ENCODE peak calls at places on chromosomes 11 and 22, in five cellular contexts. L, J, E, A and U are unnamed samples.

GRCh38 chr11:65743928-65744698 is 23.5 kb upstream of the RNASEH2C start:
- DNase-seq in L (no peak), J (no peak), E (no peak), A (no peak), U (peak)

GRCh38 chr11:67370351-67371076 is 2.9 kb downstream of the CLCF1 start:
- DNase-seq in L (no peak), J (no peak), E (no peak), A (no peak), U (no peak)

GRCh38 chr22:38414009-38414395 is 41.0 kb downstream of the KCNJ4 start:
- DNase-seq in L (no peak), J (no peak), E (peak), A (no peak), U (no peak)

GRCh38 chr11:121524233-121524631 is 71.5 kb upstream of the SORL1-AS1 start:
- DNase-seq in L (no peak), J (no peak), E (no peak), A (no peak), U (no peak)

GRCh38 chr11:12137005-12137690 is 26.8 kb downstream of the MICAL2 start:
- DNase-seq in L (peak), J (no peak), E (no peak), A (peak), U (no peak)

GRCh38 chr11:10305964-10306918 is 1.4 kb downstream of the ADM start:
- DNase-seq in L (no peak), J (no peak), E (peak), A (no peak), U (peak)

GRCh38 chr22:42912049-42912448 is 55.0 kb upstream of the ARFGAP3 start:
- DNase-seq in L (no peak), J (no peak), E (no peak), A (no peak), U (no peak)

GRCh38 chr11:554824-555499 is 5.6 kb downstream of the LMNTD2 start:
- DNase-seq in L (peak), J (no peak), E (no peak), A (peak), U (peak)

GRCh38 chr11:95086116-95086515 is 3.5 kb upstream of the ENDOD1 start:
- DNase-seq in L (no peak), J (no peak), E (no peak), A (no peak), U (no peak)

GRCh38 chr11:95256204-95256819 is 25.3 kb upstream of the SESN3 start:
- DNase-seq in L (no peak), J (no peak), E (no peak), A (no peak), U (no peak)

GRCh38 chr11:127126956-127127355 is 126.4 kb upstream of the KIRREL3 start:
- DNase-seq in L (no peak), J (no peak), E (no peak), A (no peak), U (no peak)